ENCODE peak calls at places on chromosomes 13 and 19, in nine cellular contexts. Y is Peyer's patch, L is K562, H is HepG2, A is A549, M is IMR-90, D is transverse colon, O is stomach, F is heart left ventricle. I is an unnamed sample.

GRCh38 chr19:20470345-20471119 is 95.0 kb downstream of the ZNF737 start:
- DNase-seq in Y (no peak), A (no peak), M (no peak), L (no peak), H (no peak), O (peak; percentile 32), F (no peak), D (no peak), I (no peak)

GRCh38 chr13:21694831-21695230 is 24.0 kb downstream of the FGF9 start:
- DNase-seq in L (no peak), D (no peak), M (no peak), H (no peak), F (peak; percentile 47), A (no peak), Y (no peak), O (no peak), I (no peak)

GRCh38 chr19:49978324-49978723 is 17.4 kb upstream of the SIGLEC11 start:
- DNase-seq in M (no peak), A (no peak), H (no peak), Y (no peak), D (no peak), L (no peak), O (no peak), F (no peak), I (no peak)

GRCh38 chr13:21117104-21117809 is 55.9 kb upstream of the LATS2 start:
- DNase-seq in Y (no peak), M (no peak), A (no peak), O (no peak), F (no peak), D (no peak), L (no peak), H (peak; percentile 40), I (no peak)

GRCh38 chr13:40503966-40504591 is 162.4 kb downstream of the FOXO1 start:
- DNase-seq in F (no peak), Y (no peak), H (peak; percentile 99), M (peak; percentile 25), O (no peak), L (no peak), D (no peak), A (peak; percentile 90), I (no peak)

GRCh38 chr19:32166238-32166637 is 179.2 kb upstream of the ZNF507 start:
- DNase-seq in A (no peak), D (no peak), O (no peak), F (no peak), M (no peak), H (no peak), L (no peak), Y (no peak), I (no peak)

GRCh38 chr19:41888926-41889325 is 5.9 kb downstream of the ARHGEF1 start:
- DNase-seq in O (no peak), D (no peak), Y (no peak), M (no peak), L (no peak), A (no peak), F (no peak), H (no peak), I (no peak)

GRCh38 chr13:40518481-40518882 is 148.0 kb downstream of the FOXO1 start:
- DNase-seq in F (no peak), D (no peak), O (peak; percentile 44), L (no peak), H (no peak), M (no peak), Y (no peak), A (no peak), I (no peak)

GRCh38 chr19:36489920-36490415 is 607 bp upstream of the ZNF566 start:
- DNase-seq in D (peak; percentile 83), H (peak; percentile 94), Y (peak; percentile 91), O (peak; percentile 76), M (peak; percentile 95), L (peak; percentile 84), A (peak; percentile 98), F (peak; percentile 89), I (peak; percentile 91)

GRCh38 chr19:19087676-19088075 is 23.9 kb downstream of the SLC25A42 start:
- DNase-seq in A (no peak), L (no peak), O (no peak), D (no peak), M (no peak), H (no peak), F (no peak), Y (no peak), I (no peak)

GRCh38 chr13:34542321-34542720 is 399.7 kb upstream of the NBEA start:
- DNase-seq in A (no peak), F (no peak), D (no peak), L (no peak), O (no peak), H (no peak), M (no peak), Y (no peak), I (no peak)

GRCh38 chr13:71879129-71879535 is 12.1 kb upstream of the DACH1 start:
- DNase-seq in Y (no peak), L (no peak), M (peak; percentile 27), O (no peak), F (no peak), A (peak; percentile 10), D (no peak), H (peak; percentile 27), I (peak; percentile 83)

GRCh38 chr13:30334663-30335386 is 27.5 kb upstream of the KATNAL1 start:
- DNase-seq in L (peak; percentile 37), Y (no peak), F (no peak), A (peak; percentile 44), H (peak; percentile 80), O (no peak), M (peak; percentile 4), D (no peak), I (peak; percentile 73)
- TF ChIP-seq CTCF in L (peak; percentile 61), Y (peak; percentile 46), F (peak; percentile 36), A (peak; percentile 24), H (peak; percentile 92), O (no peak), M (peak; percentile 25), D (peak; percentile 43), I (peak; percentile 53)

DNA sequence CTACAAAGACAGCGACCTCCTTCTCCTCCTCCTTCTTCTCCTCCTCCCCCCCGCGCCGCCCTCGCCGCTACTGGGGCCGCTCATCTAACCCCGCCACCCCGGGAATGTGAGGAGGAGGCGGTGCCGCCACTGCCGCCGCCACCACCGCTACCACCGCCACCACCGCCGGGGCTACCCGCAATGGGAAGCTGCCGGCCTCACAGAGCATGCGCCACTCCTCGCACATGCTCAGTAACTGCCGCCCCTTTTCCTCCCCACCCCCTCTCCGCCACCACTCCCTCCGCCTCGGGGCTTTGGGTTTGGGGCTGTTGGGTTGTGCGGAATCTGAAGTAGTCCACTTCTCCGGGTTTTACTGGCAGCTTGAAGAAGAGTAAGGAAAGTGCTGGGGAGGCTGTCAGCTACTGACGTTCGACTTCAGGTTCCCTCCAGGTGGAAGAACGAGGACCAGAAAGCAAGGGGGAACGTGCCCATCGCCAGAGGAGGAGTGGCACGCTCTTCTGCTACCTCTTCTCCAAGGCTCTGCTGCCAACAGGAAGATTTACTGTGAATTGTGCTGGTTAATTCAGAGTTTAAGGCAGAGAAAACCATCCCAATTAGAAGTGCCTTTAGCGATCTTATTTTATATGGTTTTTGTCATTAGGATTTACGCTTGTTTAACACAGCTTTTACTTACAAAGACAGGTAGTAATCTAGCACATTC is at the start of gene MYCBP2:
- DNase-seq in Y (peak; percentile 98), L (peak; percentile 89), D (peak; percentile 98), F (peak; percentile 98), M (peak; percentile 99), A (peak; percentile 95), H (peak; percentile 96), O (peak; percentile 96), I (peak; percentile 100)
- TF ChIP-seq POLR2A in Y (peak; percentile 89), L (peak; percentile 91), D (peak; percentile 94), F (no peak), M (peak; percentile 76), A (peak; percentile 85), H (peak; percentile 95), O (peak; percentile 86), I (peak; percentile 97)

DNA sequence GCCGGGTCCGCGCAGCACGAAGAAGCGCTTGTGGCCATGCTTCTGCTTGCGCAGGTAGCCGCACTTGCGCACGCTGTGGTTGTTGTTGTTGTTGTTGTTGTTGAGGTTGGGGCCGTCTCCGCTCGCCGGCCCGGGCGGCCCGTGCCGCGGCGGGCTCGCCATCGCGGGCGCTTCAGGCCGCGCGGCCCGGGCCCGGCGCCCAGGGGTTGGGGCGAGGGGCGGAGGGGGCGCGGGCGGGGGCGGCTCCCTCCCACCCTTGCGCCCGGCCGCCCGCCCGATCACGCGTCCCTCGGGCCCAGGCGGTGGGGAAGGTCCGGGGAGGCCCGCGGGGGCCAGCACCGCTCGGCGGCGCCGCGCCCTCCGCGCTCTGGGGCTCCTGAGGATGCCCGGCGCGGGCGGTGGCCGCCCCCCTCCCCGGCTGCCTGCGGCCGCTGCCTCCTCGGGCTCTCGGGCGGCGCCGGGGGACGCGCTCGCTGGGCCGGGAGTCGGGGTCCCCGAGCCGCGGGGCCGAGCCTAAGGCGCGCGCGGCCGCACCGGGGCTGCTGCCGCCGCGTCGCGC is 412 bp downstream of the IRS2 start:
- DNase-seq in A (no peak), Y (no peak), O (no peak), H (no peak), F (no peak), M (no peak), D (no peak), L (peak; percentile 47), I (peak; percentile 64)
- H3K4me3 ChIP-seq in A (peak overlapping the region; percentile 89), Y (peak overlapping the region; percentile 96), O (peak overlapping the region; percentile 84), H (no peak overlapping the region), F (peak overlapping the region; percentile 55), M (peak overlapping the region; percentile 75), D (peak overlapping the region; percentile 89), L (peak overlapping the region; percentile 24), I (peak overlapping the region; percentile 67)

GRCh38 chr13:37597477-37597876 is 1.1 kb downstream of the POSTN start:
- DNase-seq in D (no peak), A (no peak), Y (no peak), M (no peak), O (no peak), H (no peak), F (no peak), L (no peak), I (no peak)

GRCh38 chr13:37599509-37599908 is 941 bp upstream of the POSTN start:
- DNase-seq in Y (no peak), O (no peak), A (no peak), F (no peak), L (no peak), H (no peak), M (no peak), D (no peak), I (no peak)

GRCh38 chr13:37598572-37598971 is at the start of gene POSTN:
- DNase-seq in Y (no peak), A (no peak), M (peak; percentile 49), F (no peak), H (no peak), D (no peak), L (no peak), O (no peak), I (no peak)

GRCh38 chr13:37608750-37609339 is 10.3 kb upstream of the POSTN start:
- DNase-seq in F (no peak), A (no peak), M (no peak), Y (no peak), H (no peak), D (no peak), L (no peak), O (no peak), I (peak; percentile 2)

DNA sequence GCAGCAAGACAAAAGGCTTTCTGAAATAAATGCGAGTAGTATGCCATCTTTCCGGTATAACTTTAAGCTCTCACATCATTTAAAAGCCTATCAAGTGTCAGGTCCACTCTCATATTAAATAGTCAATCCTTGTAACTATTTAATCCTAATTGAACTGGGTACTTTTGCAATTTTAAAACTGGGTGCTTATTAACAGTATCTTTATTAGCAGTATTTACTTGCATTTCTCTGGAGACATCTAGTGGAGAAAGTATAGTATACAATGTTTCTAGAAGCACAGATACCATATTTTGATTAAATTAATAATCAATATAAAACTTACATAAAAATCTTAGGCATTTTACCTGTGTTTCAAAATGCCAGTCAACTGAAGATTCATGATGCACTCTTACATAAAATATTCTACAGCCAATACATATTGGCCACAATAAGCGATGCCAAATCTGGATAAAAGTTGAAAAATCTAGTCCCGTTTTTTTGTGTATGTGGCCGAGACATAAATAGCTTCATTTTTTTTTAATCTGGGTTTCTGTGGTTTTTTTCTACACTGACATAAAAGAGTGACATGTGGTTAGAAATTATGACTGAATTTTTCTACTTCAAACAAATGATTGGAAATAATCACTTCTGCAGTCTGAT is 4.3 kb upstream of the POSTN start:
- DNase-seq in A (no peak), L (no peak), D (no peak), F (no peak), M (peak; percentile 47), O (no peak), Y (no peak), H (peak; percentile 5), I (peak; percentile 8)
- TF ChIP-seq CTCF in A (peak; percentile 48), L (peak; percentile 16), D (peak; percentile 24), F (peak; percentile 66), M (peak; percentile 73), O (no peak), Y (no peak), H (no peak), I (peak; percentile 9)